ENCODE peak calls at places on chromosome 15, in four cellular contexts. A is fibroblast of the aortic adventitia, X is prostate gland, L is RWPE1. R is an unnamed sample.

GRCh38 chr15:80967451-80967850 is 22.2 kb downstream of the MESD start:
- DNase-seq in L (no peak), A (peak), X (no peak), R (no peak)

GRCh38 chr15:66132251-66132816 is 121.2 kb downstream of the MEGF11 start:
- DNase-seq in A (no peak), L (no peak), X (no peak), R (no peak)

GRCh38 chr15:99546436-99547100 is 19.2 kb upstream of the MEF2A start:
- DNase-seq in A (no peak), X (no peak), L (no peak), R (no peak)

GRCh38 chr15:40928351-40928974 is 677 bp upstream of the DLL4 start:
- DNase-seq in L (no peak), X (no peak), A (no peak), R (no peak)

GRCh38 chr15:28273468-28273867 is 48.5 kb downstream of the HERC2 start:
- DNase-seq in A (peak), L (no peak), X (no peak), R (peak)

GRCh38 chr15:32838820-32839219 is 121.0 kb downstream of the GREM1 start:
- DNase-seq in A (peak), L (no peak), X (no peak), R (no peak)

GRCh38 chr15:56038015-56038414 is 44.6 kb upstream of the NEDD4 start:
- DNase-seq in L (no peak), X (no peak), A (peak), R (no peak)

GRCh38 chr15:27660676-27661075 is 438.4 kb downstream of the OCA2 start:
- DNase-seq in A (no peak), X (no peak), L (no peak), R (no peak)

GRCh38 chr15:31869640-31870335 is 160.5 kb upstream of the CHRNA7 start:
- DNase-seq in L (no peak), A (peak), X (no peak), R (no peak)

GRCh38 chr15:91407237-91407889 is 307.3 kb downstream of the SV2B start:
- DNase-seq in A (peak), L (peak), X (no peak), R (no peak)

GRCh38 chr15:39219608-39220007 is 361.3 kb upstream of the THBS1 start:
- DNase-seq in X (no peak), L (no peak), A (no peak), R (no peak)

GRCh38 chr15:50059883-50060282 is 59.1 kb downstream of the ATP8B4 start:
- DNase-seq in L (no peak), A (no peak), X (no peak), R (no peak)

GRCh38 chr15:39014682-39015081 is 450.1 kb upstream of the RASGRP1 start:
- DNase-seq in A (no peak), X (no peak), L (no peak), R (no peak)

GRCh38 chr15:87345955-87346354 is 910.6 kb downstream of the NTRK3 start:
- DNase-seq in L (no peak), A (no peak), X (no peak), R (no peak)

GRCh38 chr15:87527875-87528274 is 728.7 kb downstream of the NTRK3 start:
- DNase-seq in X (no peak), L (no peak), A (no peak), R (no peak)

GRCh38 chr15:62253294-62253693 is 88.2 kb upstream of the C2CD4B start:
- DNase-seq in X (no peak), A (no peak), L (no peak), R (no peak)

GRCh38 chr15:62979252-62979651 is 63.3 kb upstream of the TPM1 start:
- DNase-seq in L (no peak), A (no peak), X (no peak), R (no peak)

GRCh38 chr15:66369773-66370651 is 13.5 kb upstream of the TIPIN start:
- DNase-seq in A (peak), X (no peak), L (peak), R (no peak)

GRCh38 chr15:99371180-99372103 is 120.2 kb downstream of the LRRC28 start:
- DNase-seq in X (no peak), L (no peak), A (peak), R (no peak)

GRCh38 chr15:58369261-58369699 is 62.5 kb upstream of the LIPC start:
- DNase-seq in X (no peak), L (no peak), A (peak), R (no peak)

GRCh38 chr15:82108489-82109078 is 62.8 kb upstream of the MEX3B start:
- DNase-seq in X (peak), L (peak), A (peak), R (no peak)

GRCh38 chr15:28786521-28786920 is 61.9 kb downstream of the GOLGA6L7 start:
- DNase-seq in X (no peak), A (peak), L (no peak), R (no peak)

GRCh38 chr15:51907136-51907862 is 64.3 kb downstream of the LEO1 start:
- DNase-seq in L (peak), X (peak), A (no peak), R (no peak)

R was measured in iPS DF 19.7.